ENCODE peak calls at places on chromosomes 13 and 19, in four cellular contexts. E, R, V and X are unnamed samples.

GRCh38 chr13:105721056-105721455 is 814.4 kb downstream of the EFNB2 start:
- DNase-seq in E (no peak), R (no peak), V (no peak), X (no peak)

GRCh38 chr13:110379905-110380341 is 72.8 kb downstream of the COL4A2 start:
- DNase-seq in E (no peak), R (no peak), V (no peak), X (peak)

GRCh38 chr19:18700501-18701249 is 17.2 kb downstream of the CRTC1 start:
- DNase-seq in E (peak), R (peak), V (peak), X (no peak)

GRCh38 chr19:48681127-48681470 is 8.3 kb upstream of the NTN5 start:
- DNase-seq in E (no peak), R (no peak), V (no peak), X (no peak)

GRCh38 chr13:25203256-25203794 is 31.2 kb upstream of the AMER2 start:
- DNase-seq in E (no peak), R (no peak), V (no peak), X (no peak)

GRCh38 chr19:53600217-53600616 is 31.6 kb upstream of the DPRX start:
- DNase-seq in E (no peak), R (no peak), V (no peak), X (no peak)

GRCh38 chr13:35478384-35479222 is 2.1 kb upstream of the MAB21L1 start:
- DNase-seq in E (no peak), R (no peak), V (no peak), X (no peak)

GRCh38 chr13:60957816-60958215 is 457.8 kb downstream of the PCDH20 start:
- DNase-seq in E (no peak), R (no peak), V (no peak), X (no peak)

GRCh38 chr19:55993492-55993891 is 6.9 kb downstream of the NLRP5 start:
- DNase-seq in E (no peak), R (no peak), V (no peak), X (no peak)

GRCh38 chr19:16197188-16197621 is 506 bp upstream of the AP1M1 start:
- DNase-seq in E (no peak), R (no peak), V (no peak), X (no peak)

GRCh38 chr13:98584668-98585397 is 7.9 kb upstream of the STK24 start:
- DNase-seq in E (no peak), R (no peak), V (no peak), X (no peak)

GRCh38 chr19:8004723-8005513 is 523 bp downstream of the ELAVL1 start:
- DNase-seq in E (no peak), R (no peak), V (peak), X (peak)

GRCh38 chr19:19468424-19469050 is 46.8 kb downstream of the TSSK6 start:
- DNase-seq in E (no peak), R (no peak), V (no peak), X (no peak)

GRCh38 chr13:37127706-37128241 is 22.3 kb upstream of the CSNK1A1L start:
- DNase-seq in E (peak), R (no peak), V (no peak), X (no peak)

GRCh38 chr13:86731987-86732386 is 932.8 kb upstream of the SLITRK6 start:
- DNase-seq in E (no peak), R (no peak), V (no peak), X (no peak)

GRCh38 chr19:40317338-40317737 is 30.9 kb downstream of the C19orf47 start:
- DNase-seq in E (no peak), R (no peak), V (no peak), X (no peak)

GRCh38 chr13:20159646-20160345 is 1.1 kb downstream of the GJA3 start:
- DNase-seq in E (no peak), R (no peak), V (no peak), X (no peak)

GRCh38 chr13:30165791-30166190 is 141.6 kb downstream of the KATNAL1 start:
- DNase-seq in E (no peak), R (no peak), V (no peak), X (no peak)

GRCh38 chr19:23098988-23099387 is 17.8 kb upstream of the ZNF730 start:
- DNase-seq in E (no peak), R (no peak), V (no peak), X (no peak)

GRCh38 chr13:96650301-96650886 is 343.9 kb downstream of the OXGR1 start:
- DNase-seq in E (no peak), R (no peak), V (no peak), X (peak)

GRCh38 chr19:6551607-6552450 is 21.0 kb downstream of the TNFSF9 start:
- DNase-seq in E (peak), R (peak), V (peak), X (peak)

GRCh38 chr19:49896863-49897621 is at the start of gene IL4I1:
- DNase-seq in E (no peak), R (peak), V (peak), X (no peak)

GRCh38 chr13:67935655-67936054 is 705.5 kb upstream of the PCDH9 start:
- DNase-seq in E (no peak), R (no peak), V (no peak), X (no peak)

GRCh38 chr19:18171605-18172327 is 1.8 kb upstream of the IFI30 start:
- DNase-seq in E (no peak), R (no peak), V (no peak), X (no peak)

GRCh38 chr19:56107626-56108351 is 13.3 kb downstream of the ZNF787 start:
- DNase-seq in E (peak), R (no peak), V (no peak), X (no peak)

GRCh38 chr19:48533770-48534169 is 18.2 kb upstream of the SULT2B1 start:
- DNase-seq in E (no peak), R (no peak), V (no peak), X (no peak)

GRCh38 chr13:113122571-113123225 is at the start of gene F10:
- DNase-seq in E (peak), R (no peak), V (no peak), X (peak)

GRCh38 chr19:53597023-53597422 is 34.8 kb upstream of the DPRX start:
- DNase-seq in E (no peak), R (no peak), V (no peak), X (no peak)

GRCh38 chr19:11387154-11388034 is 3.3 kb upstream of the EPOR start:
- DNase-seq in E (no peak), R (no peak), V (no peak), X (no peak)

GRCh38 chr19:55526216-55527196 is 10.4 kb downstream of the SBK2 start:
- DNase-seq in E (peak), R (no peak), V (peak), X (no peak)

GRCh38 chr13:64453831-64454230 is 2776.3 kb downstream of the PCDH9 start:
- DNase-seq in E (no peak), R (no peak), V (no peak), X (no peak)

GRCh38 chr13:51707468-51707867 is 96.5 kb downstream of the DHRS12 start:
- DNase-seq in E (no peak), R (no peak), V (no peak), X (no peak)

GRCh38 chr19:46497773-46498172 is 2.1 kb upstream of the PNMA8B start:
- DNase-seq in E (no peak), R (no peak), V (no peak), X (no peak)

GRCh38 chr19:52778811-52779210 is 7.8 kb downstream of the ZNF600 start:
- DNase-seq in E (no peak), R (peak), V (peak), X (no peak)

GRCh38 chr13:96809366-96810096 is 184.7 kb downstream of the OXGR1 start:
- DNase-seq in E (peak), R (no peak), V (no peak), X (no peak)

GRCh38 chr13:74132152-74132767 is 1.9 kb downstream of the KLF12 start:
- DNase-seq in E (no peak), R (peak), V (peak), X (peak)

GRCh38 chr19:29305268-29305667 is 92.3 kb upstream of the UQCRFS1 start:
- DNase-seq in E (no peak), R (no peak), V (no peak), X (no peak)

GRCh38 chr13:81795710-81796109 is 1454.8 kb upstream of the SPRY2 start:
- DNase-seq in E (no peak), R (no peak), V (no peak), X (no peak)

DNA sequence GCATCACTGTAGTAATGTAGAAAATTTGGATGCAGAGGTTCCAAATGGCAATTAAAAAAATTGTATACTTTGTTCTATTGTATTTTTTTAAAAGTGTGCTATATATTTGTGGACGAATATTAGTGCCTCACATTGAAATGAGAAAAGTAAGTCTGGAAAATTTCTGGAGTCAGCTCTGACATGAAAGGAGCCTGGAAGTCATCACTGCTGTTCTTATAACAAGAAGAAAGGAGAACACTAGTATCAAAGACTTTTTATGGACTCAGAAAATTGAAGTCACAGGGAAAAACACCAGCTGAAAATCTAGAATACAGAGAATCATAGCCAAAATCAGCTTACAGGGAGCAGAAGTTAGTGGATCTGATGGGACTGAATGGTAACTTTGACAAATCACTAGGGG is 1450.7 kb upstream of the SPRY2 start:
- DNase-seq in E (no peak), R (no peak), V (no peak), X (no peak)
- H3K27ac ChIP-seq in E (no peak), R (no peak), V (no peak), X (no peak)

GRCh38 chr19:12766051-12766521 is 9.3 kb downstream of the HOOK2 start:
- DNase-seq in E (peak), R (peak), V (peak), X (peak)
- H3K27ac ChIP-seq in E (no peak), R (no peak), V (no peak), X (no peak)

DNA sequence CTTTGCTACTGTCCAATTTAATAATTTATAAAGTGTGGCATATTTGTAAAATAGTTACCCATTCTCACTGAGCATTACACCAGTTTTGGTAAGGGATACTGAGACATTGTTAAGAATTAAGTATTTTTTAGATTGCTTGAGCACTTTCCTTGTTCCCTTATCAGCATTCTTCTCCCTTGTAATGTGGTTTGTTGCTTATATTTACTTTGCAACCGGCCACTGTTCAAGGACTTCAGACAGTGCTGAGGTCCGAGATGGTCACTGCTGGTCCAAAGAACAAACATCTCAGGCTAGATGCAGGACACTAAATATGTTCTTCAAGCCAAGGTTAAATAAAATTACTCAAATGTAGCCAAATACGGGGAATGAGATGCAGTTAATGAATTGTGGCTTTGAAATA is 161.4 kb downstream of the TM9SF2 start:
- DNase-seq in E (no peak), R (no peak), V (no peak), X (no peak)
- H3K27ac ChIP-seq in E (no peak), R (no peak), V (no peak), X (no peak)

DNA sequence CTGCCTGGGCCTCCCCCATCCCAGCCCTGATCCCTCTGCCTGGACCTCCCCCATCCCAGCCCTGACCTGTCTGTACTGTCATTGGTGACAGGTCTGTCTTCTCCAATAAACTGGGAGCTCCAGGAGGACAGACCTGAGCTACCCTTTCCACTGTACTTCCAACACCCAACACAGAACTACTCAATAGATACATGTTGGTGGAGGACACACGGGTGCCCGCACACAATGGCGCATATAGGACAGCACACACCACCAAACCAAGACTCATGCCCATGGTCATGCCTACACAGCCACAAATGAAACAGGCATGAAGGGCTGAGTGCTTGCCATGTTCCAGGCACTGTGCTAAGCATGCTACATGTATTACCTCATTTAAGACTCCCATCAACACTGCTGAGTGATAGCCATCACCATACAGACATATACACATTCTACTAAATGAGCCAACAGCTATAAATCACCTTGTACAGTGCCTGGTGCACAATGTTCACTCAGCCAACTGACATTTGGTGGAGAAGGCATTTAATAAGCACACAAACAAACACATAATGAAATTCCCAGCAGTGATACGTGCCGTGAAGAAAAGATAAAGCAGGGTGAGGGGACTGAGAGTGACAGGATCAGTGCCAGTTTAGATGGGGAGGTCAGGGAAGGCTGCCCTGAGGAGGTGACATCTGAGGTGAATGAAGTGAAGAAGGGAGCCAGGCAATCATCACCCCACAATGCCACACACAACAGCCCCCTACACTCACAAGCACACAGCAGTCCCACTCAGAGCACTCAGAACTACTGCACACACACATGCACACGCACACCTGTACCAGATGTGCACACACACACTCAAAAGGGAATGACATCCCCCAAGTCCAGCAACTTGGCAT is 857 bp downstream of the POU2F2 start:
- DNase-seq in E (no peak), R (no peak), V (no peak), X (no peak)
- H3K27ac ChIP-seq in E (no peak), R (peak), V (peak), X (no peak)

DNA sequence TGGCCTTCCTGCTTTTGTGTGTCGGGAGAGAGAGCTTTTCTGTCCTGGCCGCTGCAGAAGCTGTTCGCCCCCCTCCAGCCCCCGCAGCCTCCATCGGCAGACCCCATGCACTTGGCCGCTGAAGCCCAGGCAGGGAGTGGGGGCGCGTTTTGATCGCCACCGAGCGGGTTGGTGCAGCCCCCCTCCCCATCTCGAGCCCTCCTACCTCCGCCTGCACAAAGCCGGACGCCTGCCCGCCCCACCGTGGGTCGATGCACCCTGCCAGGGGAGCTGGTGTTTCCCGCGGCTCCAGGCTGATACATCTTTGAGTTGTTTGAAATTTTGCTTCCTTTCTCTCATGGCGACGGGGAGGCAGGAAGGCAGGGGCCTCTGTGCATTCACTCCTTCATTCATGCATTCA is 16.4 kb upstream of the ONECUT3 start:
- DNase-seq in E (no peak), R (no peak), V (no peak), X (no peak)
- H3K27ac ChIP-seq in E (no peak), R (no peak), V (no peak), X (no peak)

GRCh38 chr13:46551410-46552301 is 1.3 kb upstream of the LRCH1 start:
- DNase-seq in E (peak), R (peak), V (peak), X (peak)

GRCh38 chr13:46552302-46552680 is 679 bp upstream of the LRCH1 start:
- DNase-seq in E (peak), R (no peak), V (no peak), X (no peak)

GRCh38 chr13:46553521-46553885 is 533 bp downstream of the LRCH1 start:
- DNase-seq in E (peak), R (no peak), V (no peak), X (no peak)

GRCh38 chr13:46553886-46554855 is 1.2 kb downstream of the LRCH1 start:
- DNase-seq in E (peak), R (peak), V (peak), X (peak)

DNA sequence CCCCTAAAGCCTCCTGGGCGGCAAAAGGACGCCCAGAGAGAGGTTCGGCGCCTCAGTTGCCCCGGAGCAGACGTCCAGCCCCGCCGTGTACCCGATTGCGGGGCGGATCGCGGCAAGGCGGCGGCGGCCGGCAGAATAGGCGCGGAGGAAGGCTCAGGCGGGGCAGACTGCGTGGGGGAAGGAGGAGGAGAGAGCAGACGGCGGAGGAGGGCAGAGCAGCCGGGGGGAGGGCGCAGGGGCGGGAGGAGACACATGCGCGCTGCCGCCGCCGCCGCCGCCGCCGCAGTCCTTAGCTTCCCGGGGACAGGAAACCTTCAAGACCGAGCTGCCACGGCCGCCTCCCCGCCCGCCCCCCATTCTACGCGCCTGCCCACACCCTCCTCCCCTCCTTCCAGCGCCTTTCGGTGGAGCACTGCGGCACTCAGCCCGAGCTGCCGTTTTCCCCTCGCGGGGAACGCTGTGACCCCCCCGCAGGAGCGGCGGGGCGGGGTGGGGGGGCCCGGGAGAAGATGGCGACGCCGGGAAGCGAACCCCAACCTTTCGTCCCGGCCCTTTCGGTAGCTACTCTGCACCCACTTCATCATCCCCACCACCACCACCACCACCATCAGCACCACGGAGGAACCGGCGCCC is at the start of gene LRCH1:
- DNase-seq in E (peak), R (peak), V (peak), X (peak)
- H3K27ac ChIP-seq in E (peak), R (peak), V (peak), X (peak)

DNA sequence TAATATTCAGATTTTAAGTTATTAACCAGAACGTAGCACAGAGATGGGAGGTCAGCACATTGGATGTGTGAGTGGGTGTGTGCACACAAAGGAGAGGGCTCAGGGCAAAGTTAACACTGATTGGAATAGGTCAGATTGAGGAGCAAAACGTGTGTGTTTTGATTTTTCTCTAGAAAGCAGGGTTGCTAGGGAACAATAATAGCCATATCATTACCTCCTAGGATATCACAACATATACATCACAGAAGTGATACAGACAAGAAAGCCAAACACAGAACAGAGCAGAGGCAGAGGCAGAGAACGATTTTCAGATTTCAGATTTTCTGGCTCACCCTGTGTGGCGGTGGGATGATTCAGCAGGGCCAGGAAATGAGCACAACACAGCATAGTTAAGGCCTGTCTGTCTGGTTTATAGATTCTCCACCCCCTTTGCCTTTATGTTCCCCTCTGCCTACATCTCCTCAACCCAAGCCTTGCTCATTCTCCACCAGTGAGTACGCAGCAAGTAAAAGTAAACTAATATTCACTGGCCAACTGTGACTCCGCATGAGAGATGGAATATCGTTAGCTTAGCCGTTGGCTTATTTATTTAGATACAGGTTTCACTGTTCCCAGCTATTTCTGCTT is 182.6 kb upstream of the TSC22D1 start:
- DNase-seq in E (no peak), R (no peak), V (no peak), X (peak)
- H3K27ac ChIP-seq in E (no peak), R (no peak), V (no peak), X (peak)